ENCODE peak calls at places on chromosomes 11 and 22, in seven cellular contexts. N, E, J, G, F, P and T are unnamed samples.

GRCh38 chr11:67651976-67652895 is 1.7 kb upstream of the ACY3 start:
- DNase-seq in E (no peak), P (peak), F (no peak), N (no peak), J (no peak), G (no peak), T (no peak)

GRCh38 chr22:50729391-50730012 is 8.5 kb upstream of the ACR start:
- DNase-seq in G (no peak), P (peak), F (no peak), N (peak), J (no peak), E (peak), T (no peak)

GRCh38 chr11:95549276-95549675 is 240.3 kb downstream of the FAM76B start:
- DNase-seq in N (no peak), G (no peak), P (no peak), F (no peak), J (no peak), E (no peak), T (no peak)

GRCh38 chr22:29142116-29142515 is 63.6 kb upstream of the EMID1 start:
- DNase-seq in F (no peak), E (no peak), J (no peak), G (no peak), P (no peak), N (no peak), T (no peak)

GRCh38 chr11:27064086-27064485 is 23.5 kb downstream of the BBOX1 start:
- DNase-seq in G (no peak), J (no peak), F (no peak), E (no peak), P (no peak), N (no peak), T (no peak)

GRCh38 chr11:19453893-19454292 is 213.1 kb upstream of the E2F8 start:
- DNase-seq in F (no peak), J (no peak), G (no peak), P (no peak), N (no peak), E (no peak), T (peak)

GRCh38 chr11:10388574-10388973 is 66.5 kb upstream of the AMPD3 start:
- DNase-seq in P (no peak), J (no peak), G (no peak), E (no peak), F (no peak), N (no peak), T (no peak)

GRCh38 chr11:47905358-47906059 is 57.4 kb upstream of the NUP160 start:
- DNase-seq in N (no peak), F (no peak), P (no peak), G (no peak), J (no peak), E (no peak), T (no peak)

GRCh38 chr11:61609970-61610347 is 29.1 kb upstream of the SYT7 start:
- DNase-seq in F (no peak), G (no peak), P (no peak), J (no peak), E (peak), N (peak), T (peak)

GRCh38 chr11:75505966-75506692 is 19.6 kb downstream of the GDPD5 start:
- DNase-seq in P (no peak), E (no peak), G (no peak), F (no peak), N (no peak), J (no peak), T (no peak)

GRCh38 chr11:64900263-64900678 is 16.7 kb downstream of the ATG2A start:
- DNase-seq in F (peak), P (no peak), G (no peak), N (no peak), E (no peak), J (peak), T (no peak)

GRCh38 chr11:10918698-10919097 is 60.8 kb upstream of the ZBED5 start:
- DNase-seq in E (no peak), N (no peak), G (no peak), J (no peak), P (no peak), F (no peak), T (no peak)

GRCh38 chr11:82680252-82680651 is 53.4 kb downstream of the FAM181B start:
- DNase-seq in J (no peak), F (no peak), E (no peak), G (no peak), N (no peak), P (no peak), T (peak)

GRCh38 chr11:9639985-9640384 is 23.9 kb upstream of the SWAP70 start:
- DNase-seq in J (no peak), F (no peak), G (peak), N (no peak), E (no peak), P (no peak), T (no peak)

GRCh38 chr11:71473793-71474080 is 20.7 kb downstream of the NADSYN1 start:
- DNase-seq in N (no peak), E (no peak), P (no peak), F (no peak), G (no peak), J (no peak), T (no peak)

GRCh38 chr11:69864589-69864929 is 45.3 kb upstream of the FGF3 start:
- DNase-seq in G (no peak), P (no peak), E (no peak), F (no peak), J (no peak), N (no peak), T (no peak)

GRCh38 chr22:41779889-41780505 is 20.5 kb upstream of the CCDC134 start:
- DNase-seq in N (no peak), G (no peak), F (no peak), J (peak), E (no peak), P (no peak), T (no peak)

GRCh38 chr11:68839953-68840641 is 1.6 kb downstream of the CPT1A start:
- DNase-seq in J (peak), E (no peak), G (peak), P (no peak), N (no peak), F (no peak), T (peak)

GRCh38 chr11:9446230-9446629 is 14.6 kb upstream of the ZNF143 start:
- DNase-seq in G (no peak), F (no peak), E (no peak), N (no peak), P (no peak), J (no peak), T (no peak)

GRCh38 chr11:28619870-28620540 is 511.8 kb downstream of the METTL15 start:
- DNase-seq in F (no peak), P (no peak), J (no peak), E (no peak), G (no peak), N (no peak), T (no peak)

GRCh38 chr11:105968021-105968697 is 53.9 kb downstream of the MSANTD4 start:
- DNase-seq in P (no peak), G (no peak), E (no peak), F (no peak), J (no peak), N (no peak), T (no peak)

GRCh38 chr22:36726007-36726380 is 22.4 kb upstream of the CACNG2 start:
- DNase-seq in G (no peak), E (no peak), J (no peak), F (no peak), P (no peak), N (no peak), T (no peak)

GRCh38 chr11:10493041-10493663 is 38.1 kb downstream of the AMPD3 start:
- DNase-seq in F (no peak), E (no peak), G (no peak), J (no peak), N (no peak), P (no peak), T (no peak)

GRCh38 chr11:97614571-97614970 is 1224.8 kb downstream of the JRKL start:
- DNase-seq in F (no peak), E (no peak), J (no peak), N (no peak), P (no peak), G (no peak), T (no peak)